ENCODE peak calls at places on chromosomes 2 and 18, in four cellular contexts. O is GM18507; I is NCI-H446; J is stimulated activated CD8-positive, alpha-beta memory T cell treated with anti-CD3 and anti-CD28 coated beads, Interleukin-15, amount 100 ng/mL, for 1 hour. C is an unnamed sample.

GRCh38 chr2:20532634-20533437 is 86.0 kb downstream of the RHOB start:
- DNase-seq in O (no peak), I (no peak), J (no peak), C (no peak)

GRCh38 chr2:2663401-2664036 is 332.4 kb upstream of the MYT1L start:
- DNase-seq in O (no peak), I (no peak), J (no peak), C (no peak)

GRCh38 chr2:126849054-126849453 is 49.6 kb upstream of the TEX51 start:
- DNase-seq in O (no peak), I (no peak), J (no peak), C (no peak)

GRCh38 chr2:47666332-47666731 is 116.6 kb upstream of the MSH6 start:
- DNase-seq in O (no peak), I (no peak), J (no peak), C (no peak)

GRCh38 chr2:54657664-54658083 is 65.8 kb upstream of the EML6 start:
- DNase-seq in O (no peak), I (peak), J (no peak), C (no peak)

GRCh38 chr2:235432741-235433520 is 60.9 kb upstream of the AGAP1 start:
- DNase-seq in O (no peak), I (peak), J (no peak), C (no peak)

GRCh38 chr18:72155327-72155726 is 388.8 kb downstream of the CBLN2 start:
- DNase-seq in O (no peak), I (peak), J (no peak), C (no peak)

GRCh38 chr2:65349863-65350262 is 82.5 kb downstream of the SPRED2 start:
- DNase-seq in O (no peak), I (peak), J (no peak), C (no peak)

GRCh38 chr2:138500592-138501426 is 761 bp upstream of the SPOPL start:
- DNase-seq in O (no peak), I (no peak), J (no peak), C (no peak)

GRCh38 chr2:167342769-167343168 is 454.5 kb downstream of the XIRP2 start:
- DNase-seq in O (no peak), I (no peak), J (no peak), C (no peak)

GRCh38 chr2:113203217-113203530 is 29.4 kb downstream of the PSD4 start:
- DNase-seq in O (no peak), I (no peak), J (no peak), C (no peak)

GRCh38 chr2:197137826-197138480 is 172.6 kb downstream of the ANKRD44 start:
- DNase-seq in O (no peak), I (no peak), J (no peak), C (no peak)

GRCh38 chr2:218259099-218259921 is 1.5 kb upstream of the GPBAR1 start:
- DNase-seq in O (no peak), I (no peak), J (no peak), C (no peak)

GRCh38 chr18:71321319-71321718 is 1032.5 kb downstream of the SOCS6 start:
- DNase-seq in O (no peak), I (no peak), J (no peak), C (no peak)

GRCh38 chr18:34222025-34222395 is 2.7 kb downstream of the NOL4 start:
- DNase-seq in O (no peak), I (peak), J (no peak), C (no peak)

GRCh38 chr18:13629841-13630747 is 96.3 kb downstream of the FAM210A start:
- DNase-seq in O (peak), I (peak), J (no peak), C (peak)

GRCh38 chr18:9852266-9853081 is 33.3 kb upstream of the TXNDC2 start:
- DNase-seq in O (no peak), I (no peak), J (no peak), C (no peak)

GRCh38 chr2:60581461-60582282 is 28.2 kb upstream of the BCL11A start:
- DNase-seq in O (peak), I (peak), J (peak), C (no peak)

GRCh38 chr2:75627902-75628504 is 18.6 kb upstream of the MRPL19 start:
- DNase-seq in O (no peak), I (peak), J (peak), C (no peak)

GRCh38 chr2:60880633-60880987 is 764 bp upstream of the REL start:
- DNase-seq in O (no peak), I (no peak), J (no peak), C (no peak)

GRCh38 chr2:65053199-65053598 is 3.0 kb upstream of the CEP68 start:
- DNase-seq in O (peak), I (no peak), J (no peak), C (peak)

GRCh38 chr2:7588295-7588694 is 671.1 kb downstream of the RNF144A start:
- DNase-seq in O (no peak), I (no peak), J (no peak), C (no peak)

GRCh38 chr18:41989508-41989907 is 34.5 kb downstream of the PIK3C3 start:
- DNase-seq in O (no peak), I (no peak), J (no peak), C (no peak)

GRCh38 chr18:58443671-58444070 is 185.2 kb downstream of the ALPK2 start:
- DNase-seq in O (no peak), I (no peak), J (no peak), C (no peak)

GRCh38 chr2:150598383-150598782 is 110.9 kb upstream of the RND3 start:
- DNase-seq in O (no peak), I (peak), J (no peak), C (no peak)

GRCh38 chr2:239991689-239992314 is 33.3 kb downstream of the NDUFA10 start:
- DNase-seq in O (peak), I (peak), J (no peak), C (no peak)

GRCh38 chr2:106638043-106638442 is 150.9 kb downstream of the CD8B2 start:
- DNase-seq in O (no peak), I (no peak), J (no peak), C (no peak)

GRCh38 chr2:102455061-102455670 is 17.9 kb upstream of the SLC9A4 start:
- DNase-seq in O (no peak), I (no peak), J (no peak), C (no peak)

GRCh38 chr2:234422895-234423505 is 73.9 kb downstream of the ARL4C start:
- DNase-seq in O (no peak), I (no peak), J (no peak), C (no peak)

GRCh38 chr2:43228782-43229659 is 2.6 kb upstream of the ZFP36L2 start:
- DNase-seq in O (no peak), I (no peak), J (no peak), C (no peak)

GRCh38 chr18:45403341-45404049 is 211.8 kb upstream of the SLC14A2 start:
- DNase-seq in O (no peak), I (no peak), J (no peak), C (no peak)

GRCh38 chr18:78512080-78512601 is 467.5 kb upstream of the SALL3 start:
- DNase-seq in O (no peak), I (no peak), J (no peak), C (no peak)

GRCh38 chr2:203500951-203501350 is 34.1 kb downstream of the RAPH1 start:
- DNase-seq in O (no peak), I (no peak), J (no peak), C (no peak)

GRCh38 chr2:41061371-41061770 is 609.5 kb upstream of the SLC8A1 start:
- DNase-seq in O (no peak), I (no peak), J (no peak), C (no peak)

GRCh38 chr18:78979058-78979680 is 449 bp upstream of the SALL3 start:
- DNase-seq in O (no peak), I (no peak), J (no peak), C (no peak)

GRCh38 chr2:66405473-66405872 is 29.5 kb upstream of the MEIS1 start:
- DNase-seq in O (no peak), I (no peak), J (no peak), C (no peak)

C was measured in GM12878.